ENCODE peak calls at places on chromosomes 6 and 20, in nine cellular contexts. K is T-helper 9 cell; N is heart left ventricle; Z is Jurkat, Clone E6-1; B is LHCN-M2; G is mucosa of descending colon; H is CD8-positive, alpha-beta memory T cell; T is AG09319; X is Daoy. M is an unnamed sample.

GRCh38 chr6:148818939-148819575 is 72.2 kb downstream of the UST start:
- DNase-seq in K (no peak), N (no peak), Z (no peak), B (peak; percentile 29), G (no peak), H (no peak), T (peak; percentile 29), X (no peak), M (no peak)

GRCh38 chr20:45592574-45593189 is 13.6 kb upstream of the WFDC8 start:
- DNase-seq in K (no peak), N (no peak), Z (peak; percentile 75), B (peak; percentile 74), G (no peak), H (peak; percentile 0), T (no peak), X (peak; percentile 34), M (no peak)

GRCh38 chr6:74048387-74048786 is 352.4 kb downstream of the CD109 start:
- DNase-seq in K (no peak), N (no peak), Z (no peak), B (no peak), G (no peak), H (no peak), T (no peak), X (no peak), M (no peak)

GRCh38 chr6:32840604-32841246 is 2.2 kb upstream of the TAP2 start:
- DNase-seq in K (no peak), N (no peak), Z (peak; percentile 74), B (no peak), G (no peak), H (peak; percentile 54), T (no peak), X (no peak), M (no peak)

GRCh38 chr6:35140991-35141720 is at the start of gene TCP11:
- DNase-seq in K (no peak), N (peak; percentile 33), Z (no peak), B (no peak), G (peak; percentile 61), H (peak; percentile 16), T (no peak), X (no peak), M (no peak)

GRCh38 chr6:21019614-21020013 is 485.4 kb downstream of the CDKAL1 start:
- DNase-seq in K (no peak), N (no peak), Z (no peak), B (no peak), G (no peak), H (no peak), T (no peak), X (no peak), M (no peak)

GRCh38 chr6:40852667-40853383 is 186.2 kb downstream of the UNC5CL start:
- DNase-seq in K (no peak), N (no peak), Z (peak; percentile 9), B (no peak), G (no peak), H (no peak), T (no peak), X (peak; percentile 9), M (no peak)

GRCh38 chr6:44002591-44003344 is 124.5 kb downstream of the MRPL14 start:
- DNase-seq in K (peak; percentile 30), N (peak; percentile 46), Z (no peak), B (peak; percentile 57), G (peak; percentile 76), H (peak; percentile 46), T (no peak), X (peak; percentile 87), M (peak; percentile 24)

GRCh38 chr20:36269507-36269906 is 33.2 kb downstream of the AAR2 start:
- DNase-seq in K (no peak), N (no peak), Z (no peak), B (no peak), G (no peak), H (no peak), T (no peak), X (no peak), M (no peak)

GRCh38 chr6:53033764-53034163 is 31.4 kb upstream of the FBXO9 start:
- DNase-seq in K (no peak), N (no peak), Z (no peak), B (peak; percentile 91), G (no peak), H (no peak), T (peak; percentile 81), X (no peak), M (no peak)

GRCh38 chr6:37192669-37193068 is 22.7 kb downstream of the PIM1 start:
- DNase-seq in K (no peak), N (no peak), Z (no peak), B (no peak), G (no peak), H (no peak), T (no peak), X (no peak), M (no peak)

GRCh38 chr20:47343007-47343472 is 13.5 kb downstream of the ZMYND8 start:
- DNase-seq in K (no peak), N (no peak), Z (no peak), B (no peak), G (no peak), H (no peak), T (no peak), X (no peak), M (no peak)

GRCh38 chr6:158684311-158684710 is 34.5 kb downstream of the SYTL3 start:
- DNase-seq in K (no peak), N (no peak), Z (peak; percentile 31), B (no peak), G (no peak), H (peak; percentile 34), T (no peak), X (no peak), M (no peak)

GRCh38 chr6:30154709-30155521 is 6.1 kb downstream of the TRIM10 start:
- DNase-seq in K (no peak), N (no peak), Z (no peak), B (peak; percentile 81), G (peak; percentile 65), H (no peak), T (peak; percentile 10), X (peak; percentile 95), M (no peak)

GRCh38 chr6:170113141-170113540 is 177.7 kb downstream of the DLL1 start:
- DNase-seq in K (no peak), N (no peak), Z (no peak), B (no peak), G (no peak), H (no peak), T (no peak), X (no peak), M (no peak)

GRCh38 chr6:100304575-100304974 is 160.1 kb downstream of the SIM1 start:
- DNase-seq in K (no peak), N (no peak), Z (no peak), B (no peak), G (no peak), H (no peak), T (no peak), X (no peak), M (no peak)

GRCh38 chr20:40339661-40340449 is 349.2 kb downstream of the MAFB start:
- DNase-seq in K (no peak), N (peak; percentile 40), Z (no peak), B (no peak), G (no peak), H (no peak), T (no peak), X (no peak), M (no peak)

GRCh38 chr20:34709836-34710567 is 5.9 kb downstream of the TP53INP2 start:
- DNase-seq in K (no peak), N (peak; percentile 79), Z (no peak), B (peak; percentile 17), G (peak; percentile 78), H (no peak), T (peak; percentile 16), X (peak; percentile 65), M (no peak)

GRCh38 chr6:55276745-55277627 is 50.3 kb upstream of the GFRAL start:
- DNase-seq in K (no peak), N (peak; percentile 29), Z (peak; percentile 51), B (peak; percentile 49), G (no peak), H (no peak), T (peak; percentile 27), X (peak; percentile 58), M (no peak)

GRCh38 chr6:117483004-117483644 is 650 bp downstream of the DCBLD1 start:
- DNase-seq in K (peak; percentile 2), N (peak; percentile 53), Z (no peak), B (peak; percentile 63), G (peak; percentile 82), H (peak; percentile 7), T (no peak), X (peak; percentile 67), M (no peak)

GRCh38 chr20:528923-529594 is 14.5 kb downstream of the CSNK2A1 start:
- DNase-seq in K (no peak), N (no peak), Z (no peak), B (peak; percentile 97), G (no peak), H (no peak), T (peak; percentile 32), X (peak; percentile 48), M (no peak)

GRCh38 chr20:4812641-4813075 is 90.9 kb downstream of the PRND start:
- DNase-seq in K (no peak), N (no peak), Z (no peak), B (no peak), G (no peak), H (peak; percentile 29), T (no peak), X (no peak), M (no peak)

GRCh38 chr6:146905313-146905712 is 298.9 kb upstream of the STXBP5 start:
- DNase-seq in K (no peak), N (no peak), Z (no peak), B (peak; percentile 19), G (no peak), H (no peak), T (peak; percentile 67), X (peak; percentile 74), M (no peak)

GRCh38 chr6:168873266-168873665 is 380.4 kb downstream of the THBS2 start:
- DNase-seq in K (no peak), N (no peak), Z (no peak), B (no peak), G (no peak), H (no peak), T (no peak), X (no peak), M (no peak)

GRCh38 chr6:137452331-137452894 is 41.8 kb downstream of the OLIG3 start:
- DNase-seq in K (no peak), N (no peak), Z (no peak), B (no peak), G (no peak), H (no peak), T (peak; percentile 27), X (no peak), M (no peak)

GRCh38 chr6:35610830-35611229 is 77.9 kb downstream of the FKBP5 start:
- DNase-seq in K (no peak), N (no peak), Z (no peak), B (no peak), G (no peak), H (no peak), T (no peak), X (no peak), M (no peak)

GRCh38 chr6:98272061-98272460 is 562.3 kb upstream of the POU3F2 start:
- DNase-seq in K (no peak), N (no peak), Z (no peak), B (no peak), G (no peak), H (no peak), T (no peak), X (no peak), M (no peak)

GRCh38 chr6:100088009-100088408 is 94.0 kb upstream of the MCHR2 start:
- DNase-seq in K (no peak), N (no peak), Z (no peak), B (peak; percentile 92), G (no peak), H (no peak), T (peak; percentile 18), X (no peak), M (no peak)

GRCh38 chr6:108587258-108588059 is 26.7 kb downstream of the FOXO3 start:
- DNase-seq in K (no peak), N (no peak), Z (no peak), B (peak; percentile 82), G (no peak), H (no peak), T (no peak), X (peak; percentile 54), M (no peak)

GRCh38 chr6:87922947-87923330 is 124.7 kb upstream of the SPACA1 start:
- DNase-seq in K (no peak), N (no peak), Z (peak; percentile 21), B (peak; percentile 8), G (no peak), H (no peak), T (no peak), X (no peak), M (no peak)

GRCh38 chr20:62728028-62728780 is 19.6 kb downstream of the NTSR1 start:
- DNase-seq in K (no peak), N (no peak), Z (peak; percentile 82), B (no peak), G (peak; percentile 16), H (no peak), T (no peak), X (no peak), M (no peak)

M was measured in T-helper 22 cell.